ENCODE peak calls at places on chromosome 9, in nine cellular contexts. C is heart right ventricle; F is aorta; S is breast epithelium; A is A549; J is lower lobe of right lung; T is naive thymus-derived CD4-positive, alpha-beta T cell; N is IMR-90; O is tibial nerve. Y is an unnamed sample. For H3K4me1, the result is how much of the 10 kb centered on the place peaks cover.

GRCh38 chr9:121213136-121213806 is 11.6 kb upstream of the RAB14 start:
- DNase-seq in A (peak), C (peak), O (peak), N (peak), J (peak), T (peak), S (peak), F (peak), Y (peak)

GRCh38 chr9:17005085-17005484 is 129.8 kb upstream of the CNTLN start:
- DNase-seq in J (peak), O (no peak), T (no peak), N (peak), C (peak), S (no peak), F (peak), A (no peak), Y (no peak)

GRCh38 chr9:114906922-114907571 is 23.3 kb downstream of the TNFSF8 start:
- DNase-seq in S (no peak), F (no peak), C (no peak), A (peak), N (peak), J (no peak), O (no peak), T (peak), Y (peak)

GRCh38 chr9:70641031-70641430 is 226.6 kb upstream of the KLF9 start:
- DNase-seq in C (no peak), N (no peak), J (no peak), S (no peak), A (no peak), F (no peak), T (no peak), O (no peak), Y (no peak)

GRCh38 chr9:79883073-79883645 is 311.4 kb downstream of the TLE4 start:
- DNase-seq in N (no peak), A (no peak), O (no peak), J (no peak), C (peak), S (no peak), F (no peak), T (peak), Y (peak)

GRCh38 chr9:16429671-16430070 is 440.8 kb downstream of the BNC2 start:
- DNase-seq in C (no peak), F (no peak), T (no peak), A (no peak), S (no peak), N (no peak), O (no peak), J (no peak), Y (no peak)

GRCh38 chr9:121930970-121931369 is 162.1 kb downstream of the TTLL11 start:
- DNase-seq in A (no peak), S (no peak), N (no peak), T (no peak), C (no peak), J (no peak), F (no peak), O (no peak), Y (no peak)

GRCh38 chr9:22773501-22774220 is 327.0 kb downstream of the DMRTA1 start:
- DNase-seq in J (no peak), S (no peak), A (no peak), T (no peak), F (no peak), O (no peak), C (no peak), N (no peak), Y (no peak)

GRCh38 chr9:31730398-31730797 is 654.0 kb upstream of the ACO1 start:
- DNase-seq in T (no peak), O (no peak), F (no peak), N (no peak), J (no peak), S (no peak), A (no peak), C (no peak), Y (no peak)

GRCh38 chr9:33438926-33439511 is 8.4 kb downstream of the AQP3 start:
- DNase-seq in A (no peak), O (no peak), S (no peak), J (no peak), F (no peak), T (no peak), N (no peak), C (no peak), Y (no peak)

GRCh38 chr9:131237931-131238401 is 38.3 kb downstream of the FAM78A start:
- DNase-seq in J (peak), N (peak), C (peak), T (peak), S (peak), O (peak), A (no peak), F (peak), Y (peak)

GRCh38 chr9:89382026-89382986 is 64.0 kb downstream of the SECISBP2 start:
- DNase-seq in O (no peak), F (no peak), A (no peak), C (no peak), T (no peak), N (no peak), J (no peak), S (no peak), Y (no peak)

GRCh38 chr9:16458696-16459420 is 411.6 kb downstream of the BNC2 start:
- DNase-seq in J (no peak), A (no peak), T (no peak), C (no peak), F (no peak), O (no peak), S (no peak), N (peak), Y (no peak)

GRCh38 chr9:77892955-77893514 is 138.6 kb downstream of the GNAQ start:
- DNase-seq in N (no peak), C (no peak), S (no peak), O (no peak), A (no peak), T (no peak), J (no peak), F (no peak), Y (no peak)

GRCh38 chr9:70475211-70475610 is 60.8 kb upstream of the KLF9 start:
- DNase-seq in S (peak), C (no peak), T (no peak), O (no peak), J (no peak), A (no peak), F (no peak), N (no peak), Y (no peak)

GRCh38 chr9:93452710-93453046 is 703 bp downstream of the FAM120AOS start:
- DNase-seq in J (peak), F (peak), S (no peak), T (no peak), C (no peak), N (no peak), O (no peak), A (no peak), Y (no peak)

GRCh38 chr9:12759767-12760166 is 15.1 kb upstream of the LURAP1L start:
- DNase-seq in C (no peak), A (no peak), J (no peak), F (no peak), N (peak), O (no peak), T (no peak), S (no peak), Y (no peak)

GRCh38 chr9:129406278-129407225 is 214.3 kb downstream of the C9orf50 start:
- DNase-seq in J (peak), C (no peak), O (no peak), T (no peak), N (no peak), A (peak), S (no peak), F (peak), Y (no peak)

GRCh38 chr9:115261656-115262081 is 143.7 kb upstream of the TNC start:
- DNase-seq in O (no peak), F (no peak), J (no peak), A (peak), T (no peak), N (peak), S (no peak), C (no peak), Y (no peak)

GRCh38 chr9:84969084-84969483 is 299.6 kb downstream of the NTRK2 start:
- DNase-seq in N (no peak), S (no peak), F (no peak), A (no peak), T (no peak), O (no peak), C (no peak), J (no peak), Y (no peak)

GRCh38 chr9:78297672-78297961 is 692 bp downstream of the PSAT1 start:
- DNase-seq in S (no peak), J (no peak), A (no peak), O (no peak), T (no peak), N (peak), F (no peak), C (no peak), Y (no peak)

GRCh38 chr9:15142903-15143534 is 164.0 kb downstream of the TTC39B start:
- DNase-seq in O (no peak), N (peak), F (no peak), A (peak), C (no peak), J (no peak), T (peak), S (no peak), Y (no peak)

GRCh38 chr9:124145903-124146575 is 111.7 kb upstream of the NEK6 start:
- DNase-seq in T (no peak), N (no peak), A (no peak), O (no peak), C (no peak), F (no peak), S (no peak), J (no peak), Y (no peak)

GRCh38 chr9:214488-215448 is at the start of gene DOCK8:
- DNase-seq in C (peak), S (peak), N (no peak), A (peak), O (peak), F (peak), T (peak), J (peak), Y (peak)

GRCh38 chr9:211557-211956 is 3.1 kb upstream of the DOCK8 start:
- DNase-seq in A (no peak), S (no peak), O (peak), C (no peak), T (no peak), F (no peak), J (no peak), N (no peak), Y (no peak)

GRCh38 chr9:211036-211435 is 3.6 kb upstream of the DOCK8 start:
- DNase-seq in F (no peak), C (no peak), N (no peak), O (no peak), S (no peak), A (no peak), J (no peak), T (no peak), Y (no peak)

GRCh38 chr9:212265-212664 is 2.4 kb upstream of the DOCK8 start:
- DNase-seq in T (no peak), S (no peak), C (no peak), O (peak), N (no peak), A (no peak), F (no peak), J (no peak), Y (no peak)

GRCh38 chr9:209143-209758 is 5.4 kb upstream of the DOCK8 start:
- DNase-seq in C (no peak), A (no peak), J (no peak), N (no peak), F (no peak), S (no peak), O (peak), T (no peak), Y (no peak)
- H3K27ac ChIP-seq in C (no peak), A (no peak), J (no peak), N (no peak), F (no peak), S (no peak), O (no peak), T (no peak), Y (no peak)

GRCh38 chr9:104921067-104921741 is 6.8 kb downstream of the ABCA1 start:
- DNase-seq in S (no peak), J (no peak), T (no peak), F (no peak), C (no peak), N (no peak), O (no peak), A (no peak), Y (no peak)
- H3K4me1 ChIP-seq in S (under half), J (half or more), T (under half), F (under half), C (under half), N (under half), O (under half), A (under half), Y (under half)

GRCh38 chr9:135252980-135253304 is 165.5 kb downstream of the OLFM1 start:
- DNase-seq in A (no peak), O (no peak), J (no peak), N (no peak), S (no peak), T (no peak), C (no peak), F (peak), Y (peak)

GRCh38 chr9:135254176-135255032 is 166.9 kb downstream of the OLFM1 start:
- DNase-seq in S (no peak), C (no peak), F (peak), A (no peak), N (no peak), J (peak), O (no peak), T (no peak), Y (no peak)

GRCh38 chr9:135251996-135252760 is 164.7 kb downstream of the OLFM1 start:
- DNase-seq in J (peak), C (no peak), T (no peak), F (peak), A (no peak), N (no peak), O (no peak), S (no peak), Y (peak)

GRCh38 chr9:135255033-135255842 is 167.8 kb downstream of the OLFM1 start:
- DNase-seq in C (no peak), J (peak), O (no peak), S (no peak), F (peak), N (no peak), T (no peak), A (no peak), Y (no peak)

GRCh38 chr9:135253305-135254004 is 166.0 kb downstream of the OLFM1 start:
- DNase-seq in F (peak), S (no peak), O (no peak), J (peak), A (no peak), T (no peak), C (no peak), N (no peak), Y (no peak)
- H3K27ac ChIP-seq in F (no peak), S (peak), O (no peak), J (no peak), A (no peak), T (no peak), C (no peak), N (no peak), Y (no peak)

GRCh38 chr9:116741742-116742141 is 54.6 kb downstream of the TRIM32 start:
- DNase-seq in F (no peak), C (no peak), T (no peak), O (no peak), A (no peak), N (no peak), J (no peak), S (no peak), Y (no peak)

GRCh38 chr9:116737137-116737546 is 50.0 kb downstream of the TRIM32 start:
- DNase-seq in O (peak), N (peak), S (peak), T (peak), A (peak), J (peak), C (peak), F (peak), Y (peak)

GRCh38 chr9:116736406-116736805 is 49.3 kb downstream of the TRIM32 start:
- DNase-seq in F (no peak), T (no peak), S (no peak), C (no peak), J (no peak), A (no peak), O (no peak), N (no peak), Y (no peak)

DNA sequence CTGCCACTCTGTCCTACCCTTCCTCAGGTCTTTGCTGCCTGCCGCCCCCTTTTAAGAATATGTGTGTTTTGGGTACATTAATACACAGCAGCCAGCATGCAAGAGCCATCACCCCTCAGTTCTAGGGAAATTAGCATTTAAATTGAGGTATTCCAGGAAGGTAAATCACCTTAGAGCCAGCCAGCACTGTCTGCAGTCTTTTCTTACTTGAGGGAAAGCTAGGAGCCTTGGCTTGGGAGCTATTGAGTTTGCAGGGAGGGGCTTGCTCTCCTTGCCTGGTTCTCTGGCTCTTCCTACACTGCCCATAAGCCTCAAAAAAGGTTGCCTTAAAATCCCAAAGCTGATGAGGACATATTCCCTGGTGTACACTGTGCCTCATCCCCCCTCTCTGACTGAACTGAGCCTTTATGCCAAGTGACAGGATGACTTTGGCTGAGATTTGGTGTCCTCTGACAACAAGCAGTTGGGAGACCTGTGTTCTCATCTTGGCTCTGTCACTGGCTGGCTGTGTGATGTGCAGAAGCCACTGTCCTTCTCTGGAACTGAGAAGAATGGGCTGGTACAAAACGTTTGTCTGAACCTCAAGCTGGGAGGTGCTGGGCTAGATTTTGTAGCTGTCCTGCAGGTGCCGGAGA is 54.1 kb downstream of the TRIM32 start:
- DNase-seq in A (no peak), S (no peak), N (no peak), O (no peak), F (no peak), C (no peak), T (no peak), J (no peak), Y (no peak)
- H3K4me1 ChIP-seq in A (under half), S (under half), N (under half), O (under half), F (under half), C (under half), T (under half), J (under half), Y (under half)

DNA sequence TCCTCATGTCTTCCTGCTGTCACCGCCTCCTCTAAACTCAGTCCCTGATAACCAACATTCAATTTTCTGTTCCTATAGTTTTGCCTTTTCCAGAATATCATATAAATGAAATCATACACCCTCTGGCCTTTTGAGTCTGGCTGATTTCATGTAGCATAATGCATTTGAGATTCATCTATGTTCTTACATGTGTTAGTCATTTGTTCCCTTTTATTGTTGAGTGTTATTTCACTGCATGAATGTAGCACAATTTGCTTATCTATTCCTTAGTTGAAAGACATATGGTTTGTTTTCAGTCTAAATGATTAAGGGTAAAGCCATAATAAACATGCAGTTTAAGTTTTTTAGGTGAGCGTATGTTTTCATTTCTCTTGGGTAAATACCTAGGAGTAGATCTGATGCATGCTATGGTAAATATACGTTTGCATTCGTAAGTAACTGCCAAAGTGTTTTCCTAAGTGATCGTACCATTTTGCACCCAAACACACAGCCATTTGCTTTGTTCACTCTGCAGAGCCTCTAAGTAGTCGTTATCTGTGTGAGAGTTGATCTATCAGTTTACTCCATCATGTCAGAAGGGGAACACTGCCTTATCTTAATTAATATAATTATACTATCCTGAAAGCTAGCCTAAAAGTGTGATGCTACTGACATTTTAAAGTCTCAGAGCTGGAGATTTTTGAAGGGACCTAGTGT is 460.8 kb downstream of the DMAC1 start:
- DNase-seq in T (no peak), F (no peak), J (no peak), O (no peak), S (no peak), N (no peak), A (no peak), C (no peak), Y (no peak)
- H3K27ac ChIP-seq in T (no peak), F (no peak), J (no peak), O (no peak), S (no peak), N (no peak), A (no peak), C (no peak), Y (no peak)

GRCh38 chr9:72912476-72913381 is 40.1 kb downstream of the ALDH1A1 start:
- DNase-seq in F (no peak), O (no peak), N (no peak), J (no peak), S (no peak), T (no peak), A (no peak), C (no peak), Y (no peak)
- H3K4me1 ChIP-seq in F (under half), O (under half), N (under half), J (under half), S (under half), T (under half), A (half or more), C (under half), Y (under half)

DNA sequence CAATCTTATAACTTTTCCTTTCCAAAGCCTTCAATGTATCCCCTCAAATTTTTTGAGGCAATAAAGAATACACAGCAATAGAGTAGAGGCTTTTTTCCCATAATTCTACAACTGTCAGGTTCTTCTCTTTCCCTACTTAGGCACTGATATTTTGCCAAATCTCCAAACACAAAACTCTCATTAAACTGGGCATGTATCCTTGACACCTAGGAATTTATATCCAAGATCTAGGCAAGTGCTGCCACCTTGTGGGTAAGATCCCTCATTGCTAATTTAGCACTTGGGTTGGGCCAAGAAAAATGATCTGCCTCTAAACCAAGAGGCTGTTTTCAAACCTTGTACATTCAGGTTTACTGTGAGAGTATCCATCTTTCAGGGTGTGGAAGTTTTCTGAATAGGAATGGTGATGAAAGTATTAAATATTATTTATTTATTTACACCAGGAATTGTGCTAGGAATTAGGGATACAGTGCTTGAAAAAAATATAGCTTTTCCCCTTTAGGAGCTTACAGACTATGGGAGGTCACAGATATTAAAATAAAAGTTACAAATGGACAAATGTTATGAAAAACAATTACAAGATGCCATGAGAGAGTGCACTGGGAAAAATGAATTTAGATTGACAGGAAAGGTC is 17.6 kb downstream of the TSTD2 start:
- DNase-seq in J (no peak), A (peak), N (peak), S (peak), C (no peak), F (peak), T (peak), O (peak), Y (peak)
- H3K27ac ChIP-seq in J (no peak), A (no peak), N (no peak), S (no peak), C (no peak), F (no peak), T (no peak), O (no peak), Y (no peak)